ENCODE peak calls at places on chromosomes 2 and 18, in eight cellular contexts. Z, R, E, W, K, M, G and B are unnamed samples.

GRCh38 chr2:67652679-67653078 is 255.5 kb downstream of the ETAA1 start:
- DNase-seq in K (no peak), R (no peak), M (no peak), W (no peak), G (no peak), E (no peak), Z (peak; percentile 19), B (no peak)

GRCh38 chr2:105746177-105747080 is 1.7 kb downstream of the NCK2 start:
- DNase-seq in E (peak; percentile 41), G (no peak), K (no peak), Z (peak; percentile 92), R (peak; percentile 63), W (peak; percentile 52), M (no peak), B (no peak)

GRCh38 chr2:150620860-150621259 is 133.4 kb upstream of the RND3 start:
- DNase-seq in E (no peak), K (no peak), G (peak; percentile 81), W (no peak), M (peak; percentile 81), Z (no peak), R (peak; percentile 74), B (no peak)

GRCh38 chr2:36461039-36461681 is 105.6 kb downstream of the CRIM1 start:
- DNase-seq in Z (peak; percentile 7), G (peak; percentile 92), W (peak; percentile 47), M (peak; percentile 69), K (peak; percentile 92), R (peak; percentile 88), E (no peak), B (peak; percentile 79)

GRCh38 chr2:60136913-60137312 is 416.5 kb downstream of the BCL11A start:
- DNase-seq in W (no peak), G (no peak), K (no peak), Z (no peak), R (no peak), E (no peak), M (no peak), B (no peak)

GRCh38 chr2:186009341-186009740 is 270.7 kb downstream of the FSIP2 start:
- DNase-seq in G (no peak), R (no peak), W (no peak), M (no peak), K (no peak), Z (no peak), E (no peak), B (no peak)

GRCh38 chr2:8980096-8980495 is 23.4 kb downstream of the MBOAT2 start:
- DNase-seq in W (no peak), G (no peak), R (no peak), E (no peak), M (no peak), Z (no peak), K (peak; percentile 77), B (no peak)

GRCh38 chr2:230706053-230706498 is 6.6 kb upstream of the CAB39 start:
- DNase-seq in M (no peak), E (no peak), Z (no peak), K (no peak), G (no peak), R (peak; percentile 57), W (no peak), B (no peak)

GRCh38 chr2:236795176-236795860 is 225.7 kb downstream of the ACKR3 start:
- DNase-seq in R (no peak), W (no peak), K (no peak), M (no peak), Z (no peak), G (no peak), E (no peak), B (no peak)

GRCh38 chr2:235740821-235741220 is 247.0 kb downstream of the AGAP1 start:
- DNase-seq in K (no peak), M (no peak), W (no peak), G (no peak), Z (no peak), E (no peak), R (no peak), B (no peak)

GRCh38 chr2:8525582-8526402 is 156.1 kb upstream of the ID2 start:
- DNase-seq in K (peak; percentile 15), G (peak; percentile 26), M (no peak), Z (peak; percentile 95), E (peak; percentile 85), W (peak; percentile 82), R (peak; percentile 6), B (no peak)

GRCh38 chr2:97698530-97698929 is 14.8 kb upstream of the ZAP70 start:
- DNase-seq in M (no peak), Z (no peak), E (no peak), G (no peak), R (no peak), W (no peak), K (no peak), B (no peak)

GRCh38 chr2:86021396-86022378 is 84.0 kb downstream of the POLR1A start:
- DNase-seq in W (no peak), G (no peak), M (no peak), Z (no peak), K (no peak), R (no peak), E (no peak), B (no peak)

GRCh38 chr2:14072338-14072737 is 560.2 kb upstream of the LRATD1 start:
- DNase-seq in E (no peak), K (peak; percentile 1), G (peak; percentile 2), Z (no peak), R (peak; percentile 52), M (no peak), W (no peak), B (no peak)

GRCh38 chr2:242098445-242099128 is 229.1 kb downstream of the RTP5 start:
- DNase-seq in G (peak; percentile 54), W (peak; percentile 40), R (peak; percentile 19), M (no peak), E (no peak), Z (peak; percentile 7), K (no peak), B (no peak)

GRCh38 chr2:100365434-100365833 is 43.1 kb upstream of the LONRF2 start:
- DNase-seq in W (no peak), M (peak; percentile 32), R (peak; percentile 96), Z (no peak), G (peak; percentile 94), E (no peak), K (peak; percentile 97), B (peak; percentile 37)

GRCh38 chr2:21367421-21367820 is 243.7 kb downstream of the TDRD15 start:
- DNase-seq in R (peak; percentile 71), W (no peak), E (no peak), Z (no peak), M (no peak), G (no peak), K (peak; percentile 57), B (no peak)

GRCh38 chr2:139850254-139850890 is 1070.2 kb upstream of the NXPH2 start:
- DNase-seq in R (no peak), K (no peak), M (no peak), W (no peak), Z (no peak), E (no peak), G (no peak), B (no peak)

GRCh38 chr2:174035981-174036742 is 71.0 kb upstream of the SP3 start:
- DNase-seq in E (no peak), R (peak; percentile 69), G (peak; percentile 80), W (no peak), K (no peak), M (no peak), Z (peak; percentile 31), B (no peak)

GRCh38 chr18:47720741-47721140 is 209.7 kb downstream of the SMAD2 start:
- DNase-seq in R (no peak), K (no peak), Z (no peak), W (no peak), E (no peak), G (no peak), M (no peak), B (no peak)

GRCh38 chr2:54041135-54041534 is 70.3 kb upstream of the PSME4 start:
- DNase-seq in R (peak; percentile 95), G (peak; percentile 78), W (no peak), E (no peak), M (no peak), Z (no peak), K (no peak), B (no peak)

DNA sequence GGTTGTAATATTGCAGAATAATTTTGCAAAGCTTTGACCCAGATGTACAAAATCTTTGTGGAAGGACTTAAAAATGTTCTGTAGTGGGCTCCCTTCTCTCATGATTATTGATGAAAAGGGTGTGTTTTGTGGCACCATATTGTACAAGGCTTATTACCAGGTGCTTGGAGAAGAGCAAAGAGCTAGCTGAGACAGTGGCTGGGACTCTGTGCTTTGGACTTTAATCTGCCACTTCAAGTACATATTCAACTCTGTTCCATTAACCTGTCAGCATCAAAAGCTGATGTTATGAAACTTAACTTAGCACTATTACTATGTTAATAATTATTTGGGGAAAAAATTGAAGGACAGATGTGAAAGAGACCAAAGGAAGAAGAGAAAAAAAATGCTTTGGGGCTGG is 31.0 kb downstream of the CCDC195 start:
- DNase-seq in G (no peak), R (no peak), K (no peak), W (no peak), Z (no peak), M (no peak), E (no peak), B (no peak)
- H3K4me3 ChIP-seq in G (no peak overlapping the region), R (no peak overlapping the region), K (no peak overlapping the region), W (no peak overlapping the region), Z (no peak overlapping the region), M (no peak overlapping the region), E (no peak overlapping the region), B (no peak overlapping the region)

GRCh38 chr18:44758821-44759624 is 78.3 kb downstream of the SETBP1 start:
- DNase-seq in K (no peak), R (no peak), M (no peak), E (no peak), Z (peak; percentile 93), W (peak; percentile 89), G (no peak), B (no peak)

GRCh38 chr18:44763327-44763726 is 82.6 kb downstream of the SETBP1 start:
- DNase-seq in W (no peak), E (no peak), Z (no peak), M (no peak), K (no peak), G (no peak), R (no peak), B (no peak)

GRCh38 chr18:44761812-44762211 is 81.1 kb downstream of the SETBP1 start:
- DNase-seq in E (no peak), K (no peak), G (no peak), Z (no peak), W (no peak), M (no peak), R (no peak), B (no peak)

GRCh38 chr18:44764863-44765262 is 84.2 kb downstream of the SETBP1 start:
- DNase-seq in Z (no peak), G (no peak), W (no peak), R (no peak), M (no peak), E (no peak), K (no peak), B (no peak)

GRCh38 chr18:44759925-44760342 is 79.2 kb downstream of the SETBP1 start:
- DNase-seq in M (no peak), W (peak; percentile 50), R (no peak), Z (peak; percentile 80), E (no peak), K (no peak), G (no peak), B (no peak)
- TF ChIP-seq CTCF in M (no peak), W (no peak), R (no peak), Z (no peak), E (no peak), K (no peak), G (no peak), B (no peak)

GRCh38 chr2:161344737-161345136 is 36.5 kb downstream of the PSMD14 start:
- DNase-seq in G (no peak), M (no peak), K (no peak), Z (no peak), E (no peak), R (no peak), W (no peak), B (no peak)
- H3K4me3 ChIP-seq in G (no peak overlapping the region), M (no peak overlapping the region), K (no peak overlapping the region), Z (no peak overlapping the region), E (no peak overlapping the region), R (no peak overlapping the region), W (no peak overlapping the region), B (no peak overlapping the region)

GRCh38 chr2:157572725-157573124 is 55.9 kb downstream of the ACVR1C start:
- DNase-seq in R (no peak), M (no peak), K (no peak), G (no peak), W (peak; percentile 70), E (peak; percentile 3), Z (peak; percentile 23), B (no peak)
- TF ChIP-seq CTCF in R (peak; percentile 49), M (peak; percentile 14), K (peak; percentile 28), G (peak; percentile 27), W (peak; percentile 68), E (no peak), Z (peak; percentile 14), B (no peak)